ENCODE peak calls at places on chromosome 20, in six cellular contexts. J is NB4, A is endothelial cell, F is H1, S is IMR-90, C is cardiac fibroblast. R is an unnamed sample.

GRCh38 chr20:12744026-12744425 is 264.7 kb upstream of the SPTLC3 start:
- DNase-seq in J (no peak), A (no peak), F (no peak), S (no peak), C (no peak), R (no peak)

GRCh38 chr20:50969416-50969815 is 10.8 kb downstream of the MOCS3 start:
- DNase-seq in J (no peak), A (no peak), F (no peak), S (no peak), C (no peak), R (no peak)

GRCh38 chr20:44692932-44693476 is 22.2 kb upstream of the CCN5 start:
- DNase-seq in J (no peak), A (no peak), F (peak; percentile 38), S (peak; percentile 93), C (peak; percentile 97), R (no peak)

GRCh38 chr20:35575958-35576357 is 34.1 kb downstream of the ERGIC3 start:
- DNase-seq in J (no peak), A (no peak), F (no peak), S (no peak), C (no peak), R (no peak)

GRCh38 chr20:48039514-48039913 is 254.2 kb upstream of the SULF2 start:
- DNase-seq in J (no peak), A (no peak), F (no peak), S (no peak), C (no peak), R (no peak)

GRCh38 chr20:35653430-35653734 is 11.3 kb downstream of the CPNE1 start:
- DNase-seq in J (no peak), A (no peak), F (no peak), S (no peak), C (no peak), R (no peak)

GRCh38 chr20:3846740-3847418 is at the start of gene MAVS:
- DNase-seq in J (peak; percentile 91), A (peak; percentile 90), F (peak; percentile 51), S (peak; percentile 70), C (peak; percentile 65), R (peak; percentile 97)

GRCh38 chr20:57381596-57382503 is 9.3 kb upstream of the RBM38 start:
- DNase-seq in J (peak; percentile 86), A (peak; percentile 87), F (no peak), S (peak; percentile 62), C (peak; percentile 80), R (peak; percentile 87)

GRCh38 chr20:37994512-37994911 is 38.7 kb downstream of the TTI1 start:
- DNase-seq in J (peak; percentile 13), A (no peak), F (no peak), S (peak; percentile 64), C (peak; percentile 88), R (no peak)

GRCh38 chr20:64101731-64102621 is 5.4 kb downstream of the NPBWR2 start:
- DNase-seq in J (peak; percentile 73), A (peak; percentile 79), F (no peak), S (no peak), C (no peak), R (peak; percentile 90)
- TF ChIP-seq CTCF in J (peak; percentile 81), A (peak; percentile 98), F (peak; percentile 71), S (peak; percentile 60), C (peak; percentile 39), R (peak; percentile 86)

DNA sequence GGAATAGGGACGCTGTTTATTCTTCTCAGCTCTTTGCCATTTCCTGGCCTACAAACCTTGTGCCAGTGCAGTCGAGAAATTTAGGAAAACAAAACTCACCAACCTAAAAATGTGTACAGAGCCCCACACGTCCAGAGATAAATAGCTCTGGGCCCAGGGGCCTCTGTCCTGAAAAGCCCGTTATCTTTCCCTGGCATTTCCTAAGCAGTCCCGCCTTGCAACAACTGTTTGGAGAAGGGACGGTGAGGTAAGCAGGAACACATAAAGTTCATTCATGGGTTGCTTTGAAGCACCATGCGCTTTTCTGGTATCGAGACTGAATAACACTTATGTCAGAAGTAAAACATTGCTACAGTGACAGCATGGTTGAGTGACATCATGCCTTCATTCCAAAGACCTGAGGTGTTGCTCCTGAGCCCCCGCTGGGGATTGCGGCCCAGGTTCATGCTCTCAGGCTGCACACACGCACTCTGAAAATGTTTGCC is 80.1 kb upstream of the NXT1 start:
- DNase-seq in J (no peak), A (peak; percentile 30), F (no peak), S (peak; percentile 90), C (peak; percentile 96), R (no peak)
- TF ChIP-seq CTCF in J (no peak), A (no peak), F (no peak), S (no peak), C (no peak), R (no peak)

DNA sequence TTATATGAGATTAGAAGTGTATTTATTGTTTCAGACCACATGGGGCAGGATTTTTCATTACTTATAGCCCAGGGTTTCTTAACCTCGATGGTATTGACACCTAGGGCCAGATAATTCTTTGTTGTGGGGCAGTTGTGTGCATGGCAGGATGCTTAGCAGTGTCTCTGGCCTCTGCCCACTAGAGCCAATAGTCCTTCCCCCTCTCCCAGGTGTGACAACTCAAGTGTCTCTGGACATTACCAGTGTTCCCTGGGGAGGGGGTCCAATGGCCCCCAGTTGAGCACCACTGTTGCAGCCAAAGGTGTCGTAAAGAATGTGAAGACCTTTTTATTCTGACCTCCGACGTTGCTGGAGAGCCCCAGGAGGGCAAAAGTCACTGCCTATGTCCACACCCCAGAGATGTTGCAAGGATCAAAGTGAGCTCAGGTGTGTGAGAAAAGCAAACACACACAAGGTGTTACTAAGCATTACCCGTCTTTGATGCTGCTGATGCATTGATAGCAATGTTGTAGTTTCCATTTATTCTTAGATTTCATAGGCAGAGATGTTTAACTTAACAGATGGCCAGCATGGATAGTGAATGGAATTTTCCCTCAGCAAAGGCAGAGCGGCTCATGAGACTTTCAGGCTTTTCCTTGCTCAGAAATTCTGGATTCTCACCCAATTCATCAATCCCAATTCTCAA is 22.2 kb downstream of the BANF2 start:
- DNase-seq in J (no peak), A (no peak), F (no peak), S (no peak), C (peak; percentile 5), R (no peak)
- TF ChIP-seq CTCF in J (no peak), A (no peak), F (no peak), S (peak; percentile 15), C (no peak), R (no peak)

DNA sequence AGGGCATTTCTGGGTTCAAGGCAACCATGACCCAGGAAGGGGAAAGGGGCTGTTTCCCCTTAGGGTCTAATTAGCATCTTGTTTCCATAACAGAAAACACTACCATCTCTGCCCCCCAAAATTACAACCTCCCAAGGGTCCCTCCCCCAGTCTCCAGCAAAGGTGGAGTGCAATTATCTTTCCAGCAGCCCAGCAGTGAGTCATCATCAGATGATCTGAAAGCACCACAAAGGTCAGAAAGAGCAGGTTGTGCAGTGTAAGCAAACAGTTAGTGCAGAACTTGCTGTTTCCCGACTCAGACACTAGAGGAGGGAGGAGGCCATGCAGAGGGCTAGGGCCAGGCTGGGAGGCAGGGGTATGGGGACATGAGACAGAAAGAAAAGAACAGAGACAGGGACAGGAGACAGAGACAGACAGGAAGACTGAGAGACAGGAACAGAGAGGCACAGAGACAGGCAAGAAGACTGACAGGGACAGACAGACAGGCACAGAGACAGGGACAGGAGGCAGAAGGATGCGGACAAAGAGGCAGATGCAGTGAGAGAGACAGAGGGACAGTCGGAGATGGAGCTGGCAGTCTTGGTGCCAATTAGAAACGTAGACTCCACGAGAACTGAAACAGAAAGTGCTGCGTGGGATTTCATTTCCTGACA is 62.5 kb downstream of the PYGB start:
- DNase-seq in J (peak; percentile 94), A (no peak), F (no peak), S (peak; percentile 96), C (peak; percentile 85), R (peak; percentile 83)
- TF ChIP-seq CTCF in J (peak; percentile 83), A (no peak), F (peak; percentile 28), S (peak; percentile 77), C (peak; percentile 75), R (peak; percentile 84)

DNA sequence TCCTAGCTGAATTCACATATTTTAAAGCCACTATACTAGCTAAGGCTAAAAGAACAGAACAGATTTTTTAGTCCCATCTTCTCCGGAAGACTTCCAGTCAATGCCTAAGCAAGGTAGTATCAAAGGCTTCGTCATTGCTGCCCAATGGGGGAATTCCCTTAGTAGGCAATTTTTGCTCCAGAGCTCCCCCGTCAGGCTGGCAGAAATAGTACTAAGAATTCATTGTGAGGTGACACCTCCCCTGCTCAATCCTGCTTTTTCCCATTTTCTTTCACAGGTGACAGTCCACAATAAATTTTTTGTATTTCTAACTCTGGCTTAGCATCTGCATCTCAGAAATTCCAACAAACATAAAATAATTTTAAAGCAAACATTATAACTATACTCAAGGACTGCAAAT is 52.8 kb upstream of the SRSF6 start:
- DNase-seq in J (peak; percentile 21), A (no peak), F (no peak), S (no peak), C (peak; percentile 24), R (peak; percentile 41)
- TF ChIP-seq CTCF in J (peak; percentile 53), A (peak; percentile 15), F (peak; percentile 71), S (peak; percentile 12), C (peak; percentile 22), R (no peak)

R was measured in GM13976.